ENCODE peak calls at places on chromosomes 12 and 14, in eight cellular contexts. One of them, this sample, is unnamed.

GRCh38 chr12:11805043-11805442 is 155.6 kb downstream of the ETV6 start:
- DNase-seq in K562: no peak
- DNase-seq in GM23248: peak; percentile 20
- DNase-seq in aorta: no peak
- DNase-seq in psoas muscle: no peak
- DNase-seq in HCT116: no peak
- DNase-seq in hepatocyte: no peak
- DNase-seq in neural progenitor cell: no peak
- DNase-seq in this sample: no peak

GRCh38 chr12:49539406-49540228 is 787 bp downstream of the KCNH3 start:
- DNase-seq in hepatocyte: peak; percentile 7
- DNase-seq in HCT116: no peak
- DNase-seq in GM23248: no peak
- DNase-seq in aorta: peak; percentile 67
- DNase-seq in K562: no peak
- DNase-seq in neural progenitor cell: no peak
- DNase-seq in psoas muscle: no peak
- DNase-seq in this sample: no peak

GRCh38 chr14:55781046-55781445 is 201.0 kb downstream of the KTN1 start:
- DNase-seq in neural progenitor cell: no peak
- DNase-seq in aorta: no peak
- DNase-seq in psoas muscle: no peak
- DNase-seq in HCT116: no peak
- DNase-seq in GM23248: no peak
- DNase-seq in K562: no peak
- DNase-seq in hepatocyte: no peak
- DNase-seq in this sample: no peak

GRCh38 chr14:75928587-75929230 is 53.1 kb downstream of the TGFB3 start:
- DNase-seq in aorta: no peak
- DNase-seq in GM23248: no peak
- DNase-seq in hepatocyte: no peak
- DNase-seq in neural progenitor cell: no peak
- DNase-seq in K562: no peak
- DNase-seq in psoas muscle: no peak
- DNase-seq in HCT116: no peak
- DNase-seq in this sample: no peak

GRCh38 chr12:57452181-57452936 is 2.7 kb upstream of the INHBE start:
- DNase-seq in neural progenitor cell: no peak
- DNase-seq in aorta: no peak
- DNase-seq in HCT116: no peak
- DNase-seq in GM23248: peak; percentile 93
- DNase-seq in psoas muscle: peak; percentile 38
- DNase-seq in hepatocyte: peak; percentile 88
- DNase-seq in K562: no peak
- DNase-seq in this sample: no peak

GRCh38 chr14:80996049-80996901 is 40.9 kb downstream of the TSHR start:
- DNase-seq in hepatocyte: peak; percentile 84
- DNase-seq in K562: peak; percentile 15
- DNase-seq in HCT116: peak; percentile 66
- DNase-seq in GM23248: peak; percentile 93
- DNase-seq in psoas muscle: no peak
- DNase-seq in neural progenitor cell: peak; percentile 64
- DNase-seq in aorta: no peak
- DNase-seq in this sample: no peak

GRCh38 chr14:100106661-100107112 is 41.5 kb downstream of the EVL start:
- DNase-seq in hepatocyte: no peak
- DNase-seq in psoas muscle: no peak
- DNase-seq in aorta: no peak
- DNase-seq in neural progenitor cell: no peak
- DNase-seq in GM23248: no peak
- DNase-seq in HCT116: no peak
- DNase-seq in K562: no peak
- DNase-seq in this sample: no peak

GRCh38 chr12:120775862-120776552 is 50.4 kb downstream of the ACADS start:
- DNase-seq in K562: no peak
- DNase-seq in aorta: no peak
- DNase-seq in HCT116: no peak
- DNase-seq in psoas muscle: no peak
- DNase-seq in neural progenitor cell: no peak
- DNase-seq in GM23248: no peak
- DNase-seq in hepatocyte: no peak
- DNase-seq in this sample: no peak

GRCh38 chr14:53957739-53958138 is 1.1 kb upstream of the BMP4 start:
- DNase-seq in neural progenitor cell: peak; percentile 6
- DNase-seq in hepatocyte: no peak
- DNase-seq in K562: no peak
- DNase-seq in GM23248: no peak
- DNase-seq in psoas muscle: no peak
- DNase-seq in aorta: no peak
- DNase-seq in HCT116: no peak
- DNase-seq in this sample: no peak

GRCh38 chr14:22622220-22622619 is 21.9 kb downstream of the OR6J1 start:
- DNase-seq in aorta: no peak
- DNase-seq in hepatocyte: no peak
- DNase-seq in GM23248: peak; percentile 35
- DNase-seq in psoas muscle: no peak
- DNase-seq in K562: no peak
- DNase-seq in neural progenitor cell: no peak
- DNase-seq in HCT116: no peak
- DNase-seq in this sample: no peak

GRCh38 chr14:105856676-105857222 is 330.4 kb downstream of the TMEM121 start:
- DNase-seq in K562: no peak
- DNase-seq in aorta: no peak
- DNase-seq in neural progenitor cell: no peak
- DNase-seq in HCT116: no peak
- DNase-seq in hepatocyte: no peak
- DNase-seq in GM23248: no peak
- DNase-seq in psoas muscle: no peak
- DNase-seq in this sample: no peak

GRCh38 chr14:39247256-39247655 is 13.5 kb downstream of the MIA2 start:
- DNase-seq in GM23248: peak; percentile 91
- DNase-seq in neural progenitor cell: no peak
- DNase-seq in HCT116: no peak
- DNase-seq in psoas muscle: no peak
- DNase-seq in K562: no peak
- DNase-seq in hepatocyte: no peak
- DNase-seq in aorta: no peak
- DNase-seq in this sample: no peak

GRCh38 chr14:25049559-25050493 is at the start of gene STXBP6:
- DNase-seq in HCT116: no peak
- DNase-seq in K562: no peak
- DNase-seq in hepatocyte: peak; percentile 91
- DNase-seq in aorta: peak; percentile 84
- DNase-seq in neural progenitor cell: peak; percentile 92
- DNase-seq in GM23248: peak; percentile 92
- DNase-seq in psoas muscle: peak; percentile 76
- DNase-seq in this sample: peak; percentile 45

GRCh38 chr14:29462271-29462670 is 465.4 kb downstream of the PRKD1 start:
- DNase-seq in hepatocyte: no peak
- DNase-seq in neural progenitor cell: no peak
- DNase-seq in HCT116: no peak
- DNase-seq in psoas muscle: no peak
- DNase-seq in GM23248: no peak
- DNase-seq in K562: no peak
- DNase-seq in aorta: no peak
- DNase-seq in this sample: no peak

GRCh38 chr14:88005978-88006851 is 1.3 kb downstream of the GPR65 start:
- DNase-seq in HCT116: no peak
- DNase-seq in aorta: no peak
- DNase-seq in neural progenitor cell: no peak
- DNase-seq in hepatocyte: no peak
- DNase-seq in psoas muscle: no peak
- DNase-seq in GM23248: no peak
- DNase-seq in K562: no peak
- DNase-seq in this sample: no peak

GRCh38 chr12:45878630-45879255 is 111.6 kb downstream of the SCAF11 start:
- DNase-seq in hepatocyte: no peak
- DNase-seq in psoas muscle: no peak
- DNase-seq in GM23248: peak; percentile 1
- DNase-seq in HCT116: no peak
- DNase-seq in K562: no peak
- DNase-seq in neural progenitor cell: no peak
- DNase-seq in aorta: no peak
- DNase-seq in this sample: no peak

GRCh38 chr12:83136421-83136820 is 449.7 kb downstream of the TMTC2 start:
- DNase-seq in HCT116: no peak
- DNase-seq in psoas muscle: no peak
- DNase-seq in aorta: no peak
- DNase-seq in neural progenitor cell: peak; percentile 42
- DNase-seq in hepatocyte: no peak
- DNase-seq in GM23248: no peak
- DNase-seq in K562: no peak
- DNase-seq in this sample: no peak

GRCh38 chr12:101455685-101456084 is 19.5 kb upstream of the SPIC start:
- DNase-seq in neural progenitor cell: no peak
- DNase-seq in psoas muscle: no peak
- DNase-seq in hepatocyte: no peak
- DNase-seq in GM23248: no peak
- DNase-seq in aorta: no peak
- DNase-seq in K562: no peak
- DNase-seq in HCT116: no peak
- DNase-seq in this sample: no peak

GRCh38 chr14:73727181-73727580 is 13.0 kb upstream of the PNMA1 start:
- DNase-seq in aorta: no peak
- DNase-seq in GM23248: no peak
- DNase-seq in HCT116: no peak
- DNase-seq in psoas muscle: no peak
- DNase-seq in K562: no peak
- DNase-seq in neural progenitor cell: no peak
- DNase-seq in hepatocyte: peak; percentile 10
- DNase-seq in this sample: no peak
- H3K4me1 ChIP-seq in aorta: no peaks in the 10 kb centered on the region
- H3K4me1 ChIP-seq in GM23248: peaks cover 47% of the 10 kb centered on the region
- H3K4me1 ChIP-seq in HCT116: peaks cover 21% of the 10 kb centered on the region
- H3K4me1 ChIP-seq in psoas muscle: peaks cover 79% of the 10 kb centered on the region
- H3K4me1 ChIP-seq in K562: peaks cover 41% of the 10 kb centered on the region
- H3K4me1 ChIP-seq in neural progenitor cell: peaks cover 10% of the 10 kb centered on the region
- H3K4me1 ChIP-seq in hepatocyte: peaks cover 23% of the 10 kb centered on the region
- H3K4me1 ChIP-seq in this sample: peaks cover 5% of the 10 kb centered on the region

GRCh38 chr14:73743431-73743931 is 29.3 kb upstream of the PNMA1 start:
- DNase-seq in psoas muscle: peak; percentile 65
- DNase-seq in neural progenitor cell: no peak
- DNase-seq in hepatocyte: peak; percentile 14
- DNase-seq in K562: no peak
- DNase-seq in HCT116: no peak
- DNase-seq in GM23248: no peak
- DNase-seq in aorta: no peak
- DNase-seq in this sample: peak; percentile 60
- H3K4me3 ChIP-seq in psoas muscle: no peak overlapping the region
- H3K4me3 ChIP-seq in neural progenitor cell: no peak overlapping the region
- H3K4me3 ChIP-seq in hepatocyte: no peak overlapping the region
- H3K4me3 ChIP-seq in K562: no peak overlapping the region
- H3K4me3 ChIP-seq in HCT116: no peak overlapping the region
- H3K4me3 ChIP-seq in GM23248: no peak overlapping the region
- H3K4me3 ChIP-seq in aorta: no peak overlapping the region
- H3K4me3 ChIP-seq in this sample: no peak overlapping the region

DNA sequence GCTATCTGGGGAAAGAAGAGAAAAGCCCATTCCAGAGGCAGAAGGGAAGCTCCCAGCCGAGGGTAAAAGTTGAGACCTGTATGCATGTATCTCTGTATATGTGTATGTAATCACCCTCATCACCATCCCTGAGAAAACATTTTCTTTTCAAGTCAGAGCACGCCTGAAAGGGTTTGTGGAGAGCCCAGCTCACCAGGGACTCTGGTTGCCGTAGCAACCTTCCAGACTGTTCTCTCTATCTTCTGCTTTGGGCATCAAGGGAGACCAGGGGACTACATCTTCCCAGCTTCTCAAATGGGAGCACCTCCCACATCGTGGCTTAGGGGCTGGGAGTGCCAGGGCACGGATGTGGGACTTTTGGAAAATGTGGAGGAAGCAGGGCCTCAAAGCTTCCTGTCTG is 93.5 kb downstream of the GALNT8 start:
- DNase-seq in GM23248: no peak
- DNase-seq in neural progenitor cell: peak; percentile 36
- DNase-seq in hepatocyte: no peak
- DNase-seq in aorta: no peak
- DNase-seq in K562: no peak
- DNase-seq in psoas muscle: no peak
- DNase-seq in HCT116: no peak
- DNase-seq in this sample: no peak
- H3K4me1 ChIP-seq in GM23248: no peaks in the 10 kb centered on the region
- H3K4me1 ChIP-seq in neural progenitor cell: peaks cover 15% of the 10 kb centered on the region
- H3K4me1 ChIP-seq in hepatocyte: no peaks in the 10 kb centered on the region
- H3K4me1 ChIP-seq in aorta: no peaks in the 10 kb centered on the region
- H3K4me1 ChIP-seq in K562: no peaks in the 10 kb centered on the region
- H3K4me1 ChIP-seq in psoas muscle: no peaks in the 10 kb centered on the region
- H3K4me1 ChIP-seq in HCT116: no peaks in the 10 kb centered on the region
- H3K4me1 ChIP-seq in this sample: no peaks in the 10 kb centered on the region

DNA sequence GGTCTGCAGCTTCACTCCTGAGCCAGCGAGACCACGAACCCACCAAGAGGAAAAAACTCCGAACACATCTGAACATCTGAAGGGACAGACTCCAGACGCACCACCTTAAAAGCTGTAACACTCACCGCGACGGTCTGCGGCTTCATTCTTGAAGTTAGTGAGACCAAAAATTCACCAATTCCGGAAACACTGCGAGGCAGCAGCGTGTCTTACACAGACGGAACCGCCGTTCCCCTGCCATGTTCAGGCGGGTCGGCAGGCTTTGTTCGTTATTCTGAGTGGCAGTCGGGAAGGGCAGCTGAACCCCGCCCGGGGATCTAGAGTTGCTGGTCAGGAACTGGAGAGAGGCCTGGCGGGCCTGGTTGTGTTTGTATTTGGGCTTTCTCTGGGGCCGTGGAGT is 20.3 kb upstream of the LPCAT3 start:
- DNase-seq in K562: no peak
- DNase-seq in psoas muscle: no peak
- DNase-seq in neural progenitor cell: no peak
- DNase-seq in HCT116: no peak
- DNase-seq in GM23248: no peak
- DNase-seq in aorta: no peak
- DNase-seq in hepatocyte: no peak
- DNase-seq in this sample: no peak
- H3K4me3 ChIP-seq in K562: no peak overlapping the region
- H3K4me3 ChIP-seq in psoas muscle: no peak overlapping the region
- H3K4me3 ChIP-seq in neural progenitor cell: no peak overlapping the region
- H3K4me3 ChIP-seq in HCT116: no peak overlapping the region
- H3K4me3 ChIP-seq in GM23248: no peak overlapping the region
- H3K4me3 ChIP-seq in aorta: no peak overlapping the region
- H3K4me3 ChIP-seq in hepatocyte: no peak overlapping the region
- H3K4me3 ChIP-seq in this sample: no peak overlapping the region

This sample was measured in lung.